ENCODE peak calls at places on chromosomes 5 and 9, in four cellular contexts. A is H1, G is GM12878, P is K562. E is an unnamed sample.

GRCh38 chr5:174735498-174736350 is 11.3 kb downstream of the MSX2 start:
- DNase-seq in A (peak; percentile 73), G (no peak), P (peak; percentile 27), E (peak; percentile 45)

GRCh38 chr9:114404531-114404930 is 16.7 kb upstream of the AKNA start:
- DNase-seq in A (no peak), G (no peak), P (no peak), E (no peak)

GRCh38 chr5:180604271-180604670 is 13.0 kb upstream of the SCGB3A1 start:
- DNase-seq in A (no peak), G (no peak), P (no peak), E (no peak)

GRCh38 chr9:114244570-114244969 is 78.3 kb upstream of the ORM1 start:
- DNase-seq in A (no peak), G (no peak), P (no peak), E (no peak)

GRCh38 chr9:76153902-76154629 is 240.2 kb downstream of the RFK start:
- DNase-seq in A (no peak), G (no peak), P (no peak), E (no peak)

GRCh38 chr9:82764270-82764669 is 298.7 kb downstream of the RASEF start:
- DNase-seq in A (no peak), G (no peak), P (no peak), E (no peak)

GRCh38 chr9:109224751-109225150 is 57.7 kb upstream of the FRRS1L start:
- DNase-seq in A (no peak), G (no peak), P (no peak), E (no peak)

GRCh38 chr5:146667633-146668032 is 151.6 kb upstream of the GPR151 start:
- DNase-seq in A (no peak), G (no peak), P (no peak), E (no peak)

GRCh38 chr9:87152206-87152605 is 204.9 kb upstream of the GAS1 start:
- DNase-seq in A (no peak), G (no peak), P (no peak), E (no peak)

GRCh38 chr5:59152701-59153245 is 569.9 kb downstream of the RAB3C start:
- DNase-seq in A (no peak), G (no peak), P (no peak), E (no peak)

GRCh38 chr5:168885324-168886120 is 306.4 kb upstream of the PANK3 start:
- DNase-seq in A (no peak), G (no peak), P (no peak), E (no peak)

GRCh38 chr9:69981686-69982450 is 61.8 kb upstream of the MAMDC2 start:
- DNase-seq in A (no peak), G (no peak), P (no peak), E (no peak)

GRCh38 chr5:61450880-61451279 is 118.8 kb downstream of the ZSWIM6 start:
- DNase-seq in A (no peak), G (no peak), P (no peak), E (peak; percentile 51)

GRCh38 chr5:151523335-151523734 is 67.8 kb downstream of the FAT2 start:
- DNase-seq in A (peak; percentile 69), G (no peak), P (peak; percentile 57), E (peak; percentile 39)

GRCh38 chr9:91243029-91243428 is 118.7 kb downstream of the AUH start:
- DNase-seq in A (no peak), G (no peak), P (no peak), E (no peak)

GRCh38 chr9:130171226-130172148 is 717 bp upstream of the NCS1 start:
- DNase-seq in A (peak; percentile 76), G (no peak), P (no peak), E (no peak)

GRCh38 chr9:87643778-87644570 is 81.9 kb upstream of the CTSL start:
- DNase-seq in A (no peak), G (no peak), P (no peak), E (no peak)

GRCh38 chr5:156942064-156942463 is 21.0 kb downstream of the TIMD4 start:
- DNase-seq in A (no peak), G (no peak), P (no peak), E (no peak)

GRCh38 chr5:142798099-142798768 is 28.1 kb downstream of the ARHGAP26 start:
- DNase-seq in A (no peak), G (no peak), P (no peak), E (no peak)

GRCh38 chr5:181121675-181122561 is 9.1 kb downstream of the OR2V1 start:
- DNase-seq in A (no peak), G (no peak), P (peak; percentile 54), E (no peak)

GRCh38 chr5:141839015-141839513 is 39.1 kb downstream of the PCDH1 start:
- DNase-seq in A (peak; percentile 77), G (no peak), P (no peak), E (no peak)

GRCh38 chr9:128121924-128122808 is 5.4 kb downstream of the PTGES2 start:
- DNase-seq in A (no peak), G (no peak), P (no peak), E (no peak)

GRCh38 chr9:20353931-20354652 is 268.2 kb downstream of the MLLT3 start:
- DNase-seq in A (no peak), G (no peak), P (no peak), E (no peak)

GRCh38 chr5:76838481-76839261 is 11.1 kb upstream of the S100Z start:
- DNase-seq in A (no peak), G (no peak), P (no peak), E (peak; percentile 92)

GRCh38 chr5:33231214-33231710 is 209.5 kb upstream of the TARS1 start:
- DNase-seq in A (no peak), G (no peak), P (no peak), E (no peak)

GRCh38 chr9:3732077-3733038 is 206.6 kb upstream of the RFX3 start:
- DNase-seq in A (no peak), G (peak; percentile 64), P (peak; percentile 50), E (peak; percentile 73)

GRCh38 chr9:75083188-75083976 is 4.6 kb downstream of the NMRK1 start:
- DNase-seq in A (peak; percentile 55), G (no peak), P (peak; percentile 39), E (no peak)

GRCh38 chr5:68289576-68289975 is 74.0 kb downstream of the PIK3R1 start:
- DNase-seq in A (no peak), G (no peak), P (no peak), E (no peak)

GRCh38 chr5:68287976-68288755 is 72.6 kb downstream of the PIK3R1 start:
- DNase-seq in A (peak; percentile 76), G (peak; percentile 77), P (peak; percentile 22), E (no peak)

GRCh38 chr5:68288756-68289134 is 73.2 kb downstream of the PIK3R1 start:
- DNase-seq in A (peak; percentile 54), G (no peak), P (peak; percentile 68), E (no peak)

GRCh38 chr5:68292316-68292715 is 76.8 kb downstream of the PIK3R1 start:
- DNase-seq in A (no peak), G (no peak), P (no peak), E (no peak)

DNA sequence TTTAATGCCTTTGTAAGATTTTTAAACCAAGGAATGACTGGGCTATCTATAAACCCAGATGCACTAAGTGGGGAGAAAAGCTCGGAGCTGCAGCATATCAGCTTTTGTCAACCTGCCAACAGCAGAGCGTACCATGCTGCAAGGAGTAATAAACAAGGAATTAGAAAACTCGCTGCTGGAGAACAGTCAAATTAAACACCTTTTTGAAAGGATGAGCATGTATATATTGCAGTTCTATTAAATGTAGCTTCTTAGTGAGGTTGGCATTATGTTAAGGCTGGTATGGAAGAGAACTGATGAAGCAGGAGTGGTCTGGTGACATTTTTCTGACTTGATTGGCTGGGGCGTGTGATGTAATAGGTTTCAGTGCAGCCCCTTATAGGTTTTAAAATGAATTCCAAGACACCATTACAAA is 74.7 kb downstream of the PIK3R1 start:
- DNase-seq in A (no peak), G (no peak), P (peak; percentile 78), E (no peak)
- TF ChIP-seq EGR1 in A (no peak), G (no peak), P (no peak), E (no peak)

DNA sequence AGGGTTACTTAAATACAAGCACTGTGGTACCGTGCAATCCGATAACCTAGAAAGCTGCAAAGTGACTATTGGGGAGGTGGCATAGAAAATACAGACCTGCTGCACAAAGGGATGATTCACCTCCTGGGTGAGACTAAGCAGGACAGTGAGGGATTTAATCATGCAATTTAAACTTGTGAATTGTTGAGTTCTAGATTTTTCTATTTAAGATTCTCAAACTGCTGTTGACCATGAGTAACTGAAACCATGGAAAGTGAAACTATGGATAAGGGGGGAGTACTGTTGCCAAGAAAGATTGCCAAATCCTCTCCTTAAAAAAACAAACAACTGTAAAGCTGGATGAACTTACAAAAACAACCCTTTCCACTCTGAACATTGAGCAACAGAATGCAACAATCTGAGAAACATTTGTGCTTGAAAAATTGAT is 61.5 kb upstream of the NUDT12 start:
- DNase-seq in A (no peak), G (no peak), P (no peak), E (no peak)
- TF ChIP-seq EGR1 in A (no peak), G (no peak), P (no peak), E (no peak)

DNA sequence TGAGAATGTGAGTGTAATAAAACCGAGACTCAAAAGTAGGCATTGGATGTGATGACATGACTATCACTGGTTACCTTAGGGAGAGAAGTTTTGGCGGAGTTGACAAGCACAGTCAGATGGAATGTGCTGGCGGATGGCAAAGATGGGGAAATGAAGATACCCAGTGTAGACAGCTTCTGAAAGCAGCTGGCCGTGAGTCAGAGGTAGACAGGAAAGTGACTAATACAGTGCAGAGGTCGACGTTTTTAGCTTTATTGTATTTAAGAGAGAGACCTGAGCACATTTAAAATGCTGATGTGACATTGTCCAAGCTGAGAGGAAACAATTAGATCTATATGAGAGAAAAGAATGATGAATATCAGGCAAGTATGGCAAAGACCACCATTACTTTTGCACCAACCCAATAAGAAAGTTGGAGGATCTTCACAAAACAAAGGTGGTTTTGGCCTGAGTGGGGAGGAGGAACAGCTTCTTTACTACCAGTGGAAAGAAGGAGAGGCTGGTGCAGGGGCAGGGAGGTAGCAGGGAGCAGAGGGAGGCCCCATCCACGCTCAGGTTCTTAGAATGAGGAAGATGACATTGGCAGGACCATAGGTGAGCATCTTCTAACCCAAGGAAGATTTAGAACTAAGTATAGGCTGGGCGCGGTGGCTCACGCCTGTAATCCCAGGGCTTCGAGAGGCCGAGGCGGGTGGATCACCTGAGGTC is 36.7 kb upstream of the KCNIP1 start:
- DNase-seq in A (peak; percentile 17), G (no peak), P (peak; percentile 3), E (no peak)
- TF ChIP-seq EGR1 in A (no peak), G (no peak), P (no peak), E (no peak)

GRCh38 chr9:135958485-135958884 is 2.7 kb downstream of the UBAC1 start:
- DNase-seq in A (no peak), G (no peak), P (peak; percentile 48), E (no peak)
- TF ChIP-seq EGR1 in A (no peak), G (no peak), P (no peak), E (no peak)

GRCh38 chr5:167816354-167816753 is 475.1 kb upstream of the WWC1 start:
- DNase-seq in A (no peak), G (no peak), P (no peak), E (no peak)
- TF ChIP-seq EGR1 in A (no peak), G (no peak), P (no peak), E (no peak)

E was measured in HCT116.